ENCODE peak calls at places on chromosomes 12 and 14, in six cellular contexts. M is Peyer's patch, I is left ventricle myocardium inferior, W is AG09309, N is fibroblast of lung, Z is SK-N-SH. Y is an unnamed sample.
A peak's percentile ranks its signal among the peaks of the same experiment; 100 is the strongest.

GRCh38 chr12:27497446-27497845 is 26.6 kb upstream of the PPFIBP1 start:
- DNase-seq in M (no peak), I (no peak), W (no peak), N (no peak), Z (no peak), Y (no peak)

GRCh38 chr12:41993283-41993682 is 151.4 kb downstream of the GXYLT1 start:
- DNase-seq in M (no peak), I (no peak), W (no peak), N (no peak), Z (no peak), Y (no peak)

GRCh38 chr12:58920102-58920955 is at the start of gene LRIG3:
- DNase-seq in M (peak; percentile 26), I (peak; percentile 90), W (peak; percentile 49), N (peak; percentile 93), Z (peak; percentile 65), Y (peak; percentile 55)

GRCh38 chr14:69715725-69716482 is 51.0 kb upstream of the SRSF5 start:
- DNase-seq in M (no peak), I (peak; percentile 72), W (peak; percentile 57), N (peak; percentile 80), Z (peak; percentile 80), Y (peak; percentile 41)

GRCh38 chr12:105706321-105706972 is 376.0 kb downstream of the C12orf75 start:
- DNase-seq in M (no peak), I (no peak), W (no peak), N (peak; percentile 86), Z (no peak), Y (peak; percentile 89)

GRCh38 chr14:40417777-40418401 is 985.7 kb upstream of the FBXO33 start:
- DNase-seq in M (no peak), I (no peak), W (no peak), N (peak; percentile 4), Z (peak; percentile 13), Y (no peak)

GRCh38 chr12:80778005-80778541 is 61.4 kb downstream of the MYF5 start:
- DNase-seq in M (peak; percentile 15), I (peak; percentile 31), W (peak; percentile 86), N (peak; percentile 94), Z (peak; percentile 10), Y (peak; percentile 63)

GRCh38 chr12:89369166-89369565 is 16.9 kb upstream of the DUSP6 start:
- DNase-seq in M (no peak), I (no peak), W (no peak), N (peak; percentile 54), Z (no peak), Y (no peak)

GRCh38 chr12:79006306-79006705 is 141.7 kb downstream of the SYT1 start:
- DNase-seq in M (no peak), I (no peak), W (no peak), N (peak; percentile 54), Z (no peak), Y (no peak)

GRCh38 chr12:79658221-79658620 is 32.5 kb downstream of the PAWR start:
- DNase-seq in M (no peak), I (no peak), W (no peak), N (peak; percentile 60), Z (no peak), Y (no peak)

GRCh38 chr14:49549881-49550280 is 36.3 kb downstream of the RPS29 start:
- DNase-seq in M (no peak), I (no peak), W (no peak), N (peak; percentile 32), Z (no peak), Y (peak; percentile 56)

GRCh38 chr14:23435540-23436326 is at the start of gene MYH7:
- DNase-seq in M (no peak), I (peak; percentile 75), W (no peak), N (no peak), Z (no peak), Y (no peak)

GRCh38 chr14:32762886-32763285 is 175.8 kb upstream of the NPAS3 start:
- DNase-seq in M (no peak), I (no peak), W (no peak), N (peak; percentile 23), Z (no peak), Y (no peak)

GRCh38 chr12:90013409-90013808 is 304.8 kb upstream of the ATP2B1 start:
- DNase-seq in M (no peak), I (no peak), W (no peak), N (no peak), Z (no peak), Y (no peak)

GRCh38 chr14:82239205-82239604 is 705.6 kb upstream of the SEL1L start:
- DNase-seq in M (no peak), I (no peak), W (no peak), N (no peak), Z (no peak), Y (no peak)

GRCh38 chr14:36091096-36091495 is 85.4 kb downstream of the PTCSC3 start:
- DNase-seq in M (no peak), I (no peak), W (peak; percentile 56), N (peak; percentile 96), Z (no peak), Y (peak; percentile 98)

GRCh38 chr14:59093889-59094288 is 94.6 kb upstream of the DAAM1 start:
- DNase-seq in M (no peak), I (no peak), W (no peak), N (no peak), Z (peak; percentile 32), Y (no peak)

GRCh38 chr12:91388573-91388972 is 206.0 kb upstream of the DCN start:
- DNase-seq in M (no peak), I (no peak), W (no peak), N (no peak), Z (no peak), Y (peak; percentile 42)

GRCh38 chr14:102768223-102769048 is 8.8 kb upstream of the TRAF3 start:
- DNase-seq in M (peak; percentile 74), I (no peak), W (no peak), N (no peak), Z (no peak), Y (no peak)

GRCh38 chr14:95040723-95041476 is 116.4 kb downstream of the DICER1 start:
- DNase-seq in M (no peak), I (no peak), W (no peak), N (no peak), Z (no peak), Y (no peak)

GRCh38 chr12:51070004-51070403 is 13.4 kb downstream of the CSRNP2 start:
- DNase-seq in M (no peak), I (no peak), W (no peak), N (no peak), Z (no peak), Y (no peak)

GRCh38 chr12:89251326-89252237 is 100.7 kb downstream of the DUSP6 start:
- DNase-seq in M (no peak), I (no peak), W (no peak), N (no peak), Z (no peak), Y (no peak)

GRCh38 chr12:27844427-27845090 is 64.5 kb upstream of the MANSC4 start:
- DNase-seq in M (no peak), I (no peak), W (no peak), N (peak; percentile 36), Z (no peak), Y (no peak)

GRCh38 chr12:49088190-49088931 is 6.2 kb downstream of the DHH start:
- DNase-seq in M (peak; percentile 50), I (peak; percentile 60), W (peak; percentile 65), N (peak; percentile 91), Z (peak; percentile 86), Y (peak; percentile 93)

GRCh38 chr14:96804821-96805374 is 7.7 kb downstream of the VRK1 start:
- DNase-seq in M (no peak), I (no peak), W (no peak), N (no peak), Z (no peak), Y (no peak)

GRCh38 chr14:22572562-22573058 is 16.4 kb downstream of the DAD1 start:
- DNase-seq in M (no peak), I (no peak), W (peak; percentile 46), N (no peak), Z (no peak), Y (no peak)

GRCh38 chr12:5435161-5435560 is 3.3 kb downstream of the NTF3 start:
- DNase-seq in M (no peak), I (no peak), W (no peak), N (no peak), Z (no peak), Y (no peak)

GRCh38 chr12:5432011-5432400 is at the start of gene NTF3:
- DNase-seq in M (no peak), I (peak; percentile 33), W (no peak), N (peak; percentile 43), Z (peak; percentile 73), Y (no peak)

GRCh38 chr12:5434647-5434968 is 2.7 kb downstream of the NTF3 start:
- DNase-seq in M (no peak), I (no peak), W (no peak), N (no peak), Z (no peak), Y (no peak)

GRCh38 chr12:5433081-5433839 is 1.4 kb downstream of the NTF3 start:
- DNase-seq in M (no peak), I (no peak), W (no peak), N (peak; percentile 23), Z (no peak), Y (no peak)

GRCh38 chr12:5433840-5434646 is 2.1 kb downstream of the NTF3 start:
- DNase-seq in M (no peak), I (no peak), W (no peak), N (no peak), Z (no peak), Y (no peak)
- H3K4me3 ChIP-seq in M (peak overlapping the region; percentile 51), I (peak overlapping the region; percentile 69), W (peak overlapping the region; percentile 87), N (peak overlapping the region; percentile 78), Z (no peak overlapping the region), Y (peak overlapping the region; percentile 59)

GRCh38 chr12:54217309-54217661 is 28.5 kb upstream of the SMUG1 start:
- DNase-seq in M (no peak), I (no peak), W (no peak), N (no peak), Z (peak; percentile 42), Y (no peak)
- TF ChIP-seq CTCF in M (no peak), I (peak; percentile 25), W (no peak), N (no peak), Z (no peak), Y (no peak)

GRCh38 chr14:93430889-93431670 is at the start of gene UNC79:
- DNase-seq in M (no peak), I (no peak), W (no peak), N (peak; percentile 27), Z (peak; percentile 80), Y (no peak)
- H3K4me3 ChIP-seq in M (peak within 1 kb of the TSS; percentile 14), I (peak within 1 kb of the TSS; percentile 55), W (no peak within 1 kb of the TSS), N (no peak within 1 kb of the TSS), Z (peak within 1 kb of the TSS; percentile 30), Y (peak within 1 kb of the TSS; percentile 41)

DNA sequence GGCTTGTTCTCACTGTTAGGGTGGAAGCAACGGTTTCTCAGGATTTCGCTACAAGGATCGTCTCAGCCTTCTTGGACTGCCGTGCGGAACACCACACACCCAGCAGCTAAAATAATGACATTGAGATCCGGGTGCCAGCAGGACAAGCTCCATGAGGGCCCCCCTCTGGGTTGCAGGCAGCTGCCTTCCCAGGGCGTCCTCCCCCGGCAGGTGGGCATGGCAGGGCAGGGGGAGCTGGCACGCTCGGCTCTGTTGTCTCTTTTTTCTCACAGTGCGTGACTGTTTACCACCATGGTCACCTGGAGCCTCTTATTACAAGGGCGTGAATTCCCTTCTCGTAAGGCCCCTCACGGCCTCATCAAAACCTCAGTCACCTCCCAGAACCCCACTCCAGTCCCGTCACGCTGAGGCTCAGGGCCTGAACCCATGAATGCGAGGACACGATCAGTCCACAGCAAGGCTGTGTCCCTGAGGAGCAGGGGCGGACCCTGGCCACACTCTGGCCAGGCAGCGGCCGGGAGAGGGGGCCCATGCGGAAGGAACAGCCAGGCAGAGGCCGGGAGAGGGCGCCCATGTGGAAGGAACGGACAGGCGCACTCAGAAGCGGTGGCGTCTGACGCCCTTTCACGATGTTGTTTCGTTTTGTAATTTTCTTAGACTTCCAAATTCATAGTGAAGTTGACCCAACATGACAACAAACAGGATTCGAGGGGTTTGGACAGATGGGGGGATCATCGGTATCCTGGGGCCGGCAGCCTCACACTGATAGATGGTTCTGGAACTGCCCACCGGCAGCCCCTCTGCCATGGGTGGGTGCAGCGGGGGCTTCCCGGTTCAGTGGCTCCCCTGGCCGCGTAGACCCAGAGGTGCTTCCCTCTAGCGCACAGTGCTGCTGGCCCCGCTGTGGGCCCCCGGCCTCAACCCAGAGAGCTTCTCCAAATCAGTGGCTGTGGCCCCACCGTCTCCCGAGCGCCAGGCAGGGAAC is 10.0 kb downstream of the LRCOL1 start:
- DNase-seq in M (peak; percentile 50), I (peak; percentile 73), W (no peak), N (peak; percentile 66), Z (peak; percentile 91), Y (no peak)
- TF ChIP-seq CTCF in M (no peak), I (peak; percentile 75), W (peak; percentile 82), N (peak; percentile 66), Z (peak; percentile 80), Y (peak; percentile 92)